ENCODE peak calls at places on chromosomes 16 and 17, in ten cellular contexts. I is cardiac muscle cell; U is stimulated activated CD4-positive, alpha-beta T cell treated with anti-CD3 and anti-CD28 coated beads, Interleukin-2, amount 100 ng/mL, for 48 hours; R is tibial artery; K is NAMALWA; B is left ventricle myocardium inferior; P is PC-9; E is activated CD4-positive, CD25-positive, alpha-beta regulatory T cell; S is EH; G is endothelial cell. Q is an unnamed sample.
A peak's percentile ranks its signal among the peaks of the same experiment; 100 is the strongest.

GRCh38 chr16:66275795-66276428 is 90.6 kb upstream of the CDH5 start:
- DNase-seq in I (peak; percentile 87), U (no peak), R (no peak), K (peak; percentile 46), B (no peak), P (peak; percentile 25), E (no peak), S (peak; percentile 78), G (peak; percentile 77), Q (peak; percentile 41)

GRCh38 chr17:28710948-28711722 is 553 bp downstream of the PROCA1 start:
- DNase-seq in I (peak; percentile 95), U (peak; percentile 92), R (peak; percentile 89), K (peak; percentile 90), B (peak; percentile 90), P (peak; percentile 95), E (peak; percentile 72), S (peak; percentile 92), G (peak; percentile 97), Q (peak; percentile 91)

GRCh38 chr17:74192950-74193781 is 10.3 kb upstream of the RPL38 start:
- DNase-seq in I (no peak), U (no peak), R (peak; percentile 77), K (no peak), B (peak; percentile 48), P (no peak), E (no peak), S (no peak), G (no peak), Q (no peak)

GRCh38 chr17:76014925-76015261 is 12.2 kb downstream of the EVPL start:
- DNase-seq in I (no peak), U (no peak), R (no peak), K (no peak), B (no peak), P (no peak), E (no peak), S (no peak), G (no peak), Q (no peak)

GRCh38 chr17:78535285-78536197 is 41.7 kb downstream of the DNAH17 start:
- DNase-seq in I (no peak), U (no peak), R (no peak), K (no peak), B (no peak), P (peak; percentile 51), E (no peak), S (no peak), G (no peak), Q (peak; percentile 89)

GRCh38 chr17:15917439-15918027 is 27.4 kb upstream of the ADORA2B start:
- DNase-seq in I (peak; percentile 45), U (no peak), R (no peak), K (no peak), B (no peak), P (no peak), E (no peak), S (no peak), G (no peak), Q (no peak)

GRCh38 chr16:84832488-84833141 is 12.8 kb downstream of the CRISPLD2 start:
- DNase-seq in I (peak; percentile 99), U (no peak), R (peak; percentile 96), K (no peak), B (peak; percentile 90), P (no peak), E (no peak), S (peak; percentile 100), G (no peak), Q (no peak)

GRCh38 chr16:3774156-3774767 is 56.9 kb upstream of the TRAP1 start:
- DNase-seq in I (peak; percentile 76), U (no peak), R (no peak), K (no peak), B (peak; percentile 77), P (no peak), E (no peak), S (peak; percentile 69), G (no peak), Q (no peak)

GRCh38 chr17:52027620-52028019 is 130.9 kb downstream of the CA10 start:
- DNase-seq in I (peak; percentile 38), U (no peak), R (no peak), K (no peak), B (no peak), P (no peak), E (no peak), S (peak; percentile 65), G (no peak), Q (no peak)

GRCh38 chr17:27265333-27265732 is 28.6 kb upstream of the WSB1 start:
- DNase-seq in I (peak; percentile 29), U (no peak), R (no peak), K (no peak), B (no peak), P (no peak), E (no peak), S (no peak), G (no peak), Q (no peak)

GRCh38 chr16:11136600-11136999 is 119.4 kb downstream of the SOCS1 start:
- DNase-seq in I (peak; percentile 58), U (no peak), R (no peak), K (no peak), B (peak; percentile 60), P (peak; percentile 56), E (no peak), S (peak; percentile 92), G (no peak), Q (no peak)

GRCh38 chr16:77353587-77354263 is 81.1 kb downstream of the ADAMTS18 start:
- DNase-seq in I (no peak), U (no peak), R (no peak), K (no peak), B (no peak), P (no peak), E (no peak), S (no peak), G (no peak), Q (no peak)

GRCh38 chr17:82553210-82553930 is 33.8 kb downstream of the FOXK2 start:
- DNase-seq in I (no peak), U (no peak), R (no peak), K (no peak), B (no peak), P (no peak), E (no peak), S (no peak), G (no peak), Q (no peak)

GRCh38 chr17:17820457-17821158 is 16.2 kb downstream of the SREBF1 start:
- DNase-seq in I (no peak), U (no peak), R (no peak), K (no peak), B (no peak), P (no peak), E (no peak), S (no peak), G (no peak), Q (no peak)

GRCh38 chr17:62876664-62877411 is 68.7 kb upstream of the MARCHF10 start:
- DNase-seq in I (no peak), U (no peak), R (no peak), K (no peak), B (no peak), P (no peak), E (no peak), S (peak; percentile 42), G (no peak), Q (no peak)

GRCh38 chr17:67211742-67212141 is 33.3 kb downstream of the HELZ start:
- DNase-seq in I (peak; percentile 71), U (no peak), R (no peak), K (no peak), B (no peak), P (no peak), E (no peak), S (peak; percentile 64), G (no peak), Q (no peak)

GRCh38 chr17:62565817-62566216 is 61.7 kb upstream of the MRC2 start:
- DNase-seq in I (peak; percentile 29), U (no peak), R (no peak), K (no peak), B (no peak), P (no peak), E (no peak), S (peak; percentile 90), G (no peak), Q (no peak)

GRCh38 chr17:76537578-76538280 is at the start of gene CYGB:
- DNase-seq in I (peak; percentile 77), U (no peak), R (no peak), K (no peak), B (peak; percentile 74), P (no peak), E (no peak), S (no peak), G (no peak), Q (no peak)

GRCh38 chr16:1862394-1862793 is 9.6 kb downstream of the MEIOB start:
- DNase-seq in I (no peak), U (no peak), R (no peak), K (no peak), B (no peak), P (no peak), E (no peak), S (no peak), G (no peak), Q (no peak)

GRCh38 chr17:72171703-72172670 is 51.2 kb downstream of the SOX9 start:
- DNase-seq in I (no peak), U (no peak), R (no peak), K (no peak), B (no peak), P (no peak), E (no peak), S (no peak), G (no peak), Q (no peak)

GRCh38 chr17:78375401-78376079 is 2.9 kb upstream of the PGS1 start:
- DNase-seq in I (peak; percentile 96), U (no peak), R (peak; percentile 60), K (no peak), B (no peak), P (no peak), E (no peak), S (peak; percentile 93), G (no peak), Q (no peak)

GRCh38 chr16:51067352-51067751 is 83.7 kb downstream of the SALL1 start:
- DNase-seq in I (no peak), U (no peak), R (no peak), K (no peak), B (no peak), P (no peak), E (no peak), S (no peak), G (no peak), Q (no peak)

GRCh38 chr17:8702996-8703395 is 41.6 kb downstream of the CCDC42 start:
- DNase-seq in I (no peak), U (no peak), R (no peak), K (no peak), B (no peak), P (no peak), E (no peak), S (no peak), G (no peak), Q (no peak)

GRCh38 chr17:40113961-40114272 is 7.9 kb upstream of the MSL1 start:
- DNase-seq in I (peak; percentile 38), U (no peak), R (no peak), K (no peak), B (no peak), P (no peak), E (no peak), S (peak; percentile 76), G (no peak), Q (no peak)

Q was measured in NCI-H748 treated with DMSO at 0.1 percent for 48 hours.